ENCODE peak calls at places on chromosomes 16 and 17, in seven cellular contexts. M is fibroblast of lung, J is breast epithelium, V is iPS DF 6.9, P is heart right ventricle, H is pancreas, G is psoas muscle. D is an unnamed sample. For H3K4me1, the result is how much of the 10 kb centered on the place peaks cover.

GRCh38 chr16:80144191-80144590 is 396.6 kb upstream of the DYNLRB2 start:
- DNase-seq in M (peak), J (no peak), V (no peak), P (no peak), H (no peak), G (no peak), D (no peak)

GRCh38 chr17:27294689-27295630 is 1.0 kb downstream of the WSB1 start:
- DNase-seq in M (peak), J (no peak), V (no peak), P (peak), H (no peak), G (no peak), D (no peak)

GRCh38 chr16:52497067-52497816 is 49.7 kb downstream of the TOX3 start:
- DNase-seq in M (peak), J (no peak), V (no peak), P (no peak), H (no peak), G (no peak), D (no peak)

GRCh38 chr17:19659366-19660177 is 11.0 kb downstream of the ALDH3A2 start:
- DNase-seq in M (no peak), J (no peak), V (no peak), P (no peak), H (no peak), G (no peak), D (no peak)

GRCh38 chr17:78144146-78144719 is 2.0 kb upstream of the C17orf99 start:
- DNase-seq in M (peak), J (no peak), V (no peak), P (peak), H (peak), G (peak), D (no peak)

GRCh38 chr16:81664153-81664552 is 114.9 kb upstream of the PLCG2 start:
- DNase-seq in M (no peak), J (no peak), V (no peak), P (no peak), H (no peak), G (no peak), D (no peak)

GRCh38 chr17:77142689-77143088 is 1.9 kb downstream of the SEC14L1 start:
- DNase-seq in M (no peak), J (no peak), V (no peak), P (no peak), H (no peak), G (no peak), D (no peak)

GRCh38 chr16:80437707-80438106 is 103.1 kb upstream of the DYNLRB2 start:
- DNase-seq in M (no peak), J (no peak), V (no peak), P (no peak), H (no peak), G (no peak), D (no peak)

GRCh38 chr17:41631025-41631889 is 6.9 kb upstream of the KRT17 start:
- DNase-seq in M (no peak), J (no peak), V (no peak), P (no peak), H (peak), G (no peak), D (no peak)

GRCh38 chr17:80942360-80943345 is 49.0 kb upstream of the CHMP6 start:
- DNase-seq in M (peak), J (peak), V (no peak), P (peak), H (peak), G (peak), D (peak)

GRCh38 chr16:71917900-71918299 is 22.6 kb downstream of the IST1 start:
- DNase-seq in M (peak), J (no peak), V (no peak), P (no peak), H (no peak), G (no peak), D (no peak)

GRCh38 chr16:84600343-84601229 is 17.3 kb downstream of the COTL1 start:
- DNase-seq in M (peak), J (no peak), V (no peak), P (no peak), H (no peak), G (no peak), D (no peak)

GRCh38 chr16:57305159-57305811 is 20.8 kb upstream of the PLLP start:
- DNase-seq in M (no peak), J (no peak), V (no peak), P (peak), H (no peak), G (no peak), D (no peak)

GRCh38 chr16:53944026-53944425 is 240.1 kb downstream of the FTO start:
- DNase-seq in M (no peak), J (no peak), V (no peak), P (no peak), H (no peak), G (no peak), D (no peak)

GRCh38 chr16:86418981-86419380 is 91.3 kb upstream of the FOXF1 start:
- DNase-seq in M (no peak), J (no peak), V (no peak), P (no peak), H (no peak), G (no peak), D (no peak)

GRCh38 chr16:56611281-56611833 is 3.0 kb downstream of the MT2A start:
- DNase-seq in M (peak), J (no peak), V (no peak), P (peak), H (no peak), G (peak), D (peak)

GRCh38 chr16:51048544-51048943 is 102.5 kb downstream of the SALL1 start:
- DNase-seq in M (no peak), J (no peak), V (no peak), P (no peak), H (no peak), G (no peak), D (no peak)

GRCh38 chr16:72898216-72898825 is 149.6 kb downstream of the ZFHX3 start:
- DNase-seq in M (no peak), J (no peak), V (no peak), P (no peak), H (no peak), G (no peak), D (no peak)

GRCh38 chr16:56637814-56638750 is at the start of gene MT1A:
- DNase-seq in M (peak), J (peak), V (no peak), P (peak), H (peak), G (peak), D (peak)

GRCh38 chr16:12898556-12898955 is 2.8 kb upstream of the SHISA9 start:
- DNase-seq in M (no peak), J (no peak), V (no peak), P (no peak), H (no peak), G (no peak), D (no peak)

GRCh38 chr17:40076595-40076994 is 13.8 kb downstream of the THRA start:
- DNase-seq in M (no peak), J (no peak), V (no peak), P (peak), H (no peak), G (no peak), D (no peak)
- H3K4me1 ChIP-seq in M (under half), J (half or more), V (under half), P (half or more), H (under half), G (half or more), D (half or more)

DNA sequence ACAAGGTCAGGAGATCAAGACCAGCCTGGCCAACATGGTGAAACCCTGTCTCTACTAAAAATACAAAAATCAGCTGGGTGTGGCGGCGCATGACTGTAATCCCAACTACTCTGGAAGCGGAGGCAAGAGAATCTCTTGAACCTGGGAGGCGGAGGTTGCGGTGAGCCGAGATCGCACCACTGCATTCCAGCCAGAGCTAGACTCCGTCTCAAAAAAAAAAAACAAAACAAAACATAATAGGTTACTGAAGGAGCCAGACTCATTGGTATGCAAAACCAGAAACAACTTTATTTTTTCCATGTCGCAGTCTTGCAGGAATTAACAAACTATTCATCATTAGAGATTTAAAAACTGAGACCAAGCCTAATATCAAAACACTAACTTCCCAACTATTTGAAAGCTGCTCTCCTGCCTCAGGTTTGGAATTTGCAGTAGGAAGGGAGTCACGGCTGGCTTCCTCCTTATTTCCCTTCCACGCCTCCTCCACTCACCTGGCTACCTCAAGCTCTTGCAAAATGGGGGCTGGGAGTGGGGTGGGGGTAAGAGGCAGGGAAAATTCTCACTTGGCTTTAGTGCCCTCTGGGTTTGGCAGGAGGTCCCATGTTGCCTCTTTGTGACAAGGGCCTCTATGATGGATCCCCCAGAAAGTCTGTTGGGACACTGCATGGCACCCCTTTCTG is 34.0 kb upstream of the MYH10 start:
- DNase-seq in M (no peak), J (no peak), V (no peak), P (no peak), H (no peak), G (no peak), D (no peak)
- H3K27ac ChIP-seq in M (no peak), J (no peak), V (no peak), P (no peak), H (no peak), G (no peak), D (peak)

GRCh38 chr17:63365366-63366237 is 80.5 kb downstream of the CYB561 start:
- DNase-seq in M (no peak), J (no peak), V (no peak), P (no peak), H (no peak), G (no peak), D (no peak)
- H3K4me1 ChIP-seq in M (under half), J (under half), V (under half), P (under half), H (under half), G (under half), D (under half)

GRCh38 chr17:35786941-35787432 is 8.5 kb downstream of the MMP28 start:
- DNase-seq in M (peak), J (no peak), V (no peak), P (no peak), H (no peak), G (no peak), D (no peak)

GRCh38 chr17:35789044-35789443 is 6.4 kb downstream of the MMP28 start:
- DNase-seq in M (no peak), J (no peak), V (no peak), P (no peak), H (no peak), G (no peak), D (no peak)

GRCh38 chr17:35790826-35791225 is 4.6 kb downstream of the MMP28 start:
- DNase-seq in M (no peak), J (no peak), V (no peak), P (no peak), H (no peak), G (no peak), D (no peak)

GRCh38 chr17:35791681-35792350 is 3.6 kb downstream of the MMP28 start:
- DNase-seq in M (no peak), J (no peak), V (no peak), P (no peak), H (no peak), G (no peak), D (no peak)

DNA sequence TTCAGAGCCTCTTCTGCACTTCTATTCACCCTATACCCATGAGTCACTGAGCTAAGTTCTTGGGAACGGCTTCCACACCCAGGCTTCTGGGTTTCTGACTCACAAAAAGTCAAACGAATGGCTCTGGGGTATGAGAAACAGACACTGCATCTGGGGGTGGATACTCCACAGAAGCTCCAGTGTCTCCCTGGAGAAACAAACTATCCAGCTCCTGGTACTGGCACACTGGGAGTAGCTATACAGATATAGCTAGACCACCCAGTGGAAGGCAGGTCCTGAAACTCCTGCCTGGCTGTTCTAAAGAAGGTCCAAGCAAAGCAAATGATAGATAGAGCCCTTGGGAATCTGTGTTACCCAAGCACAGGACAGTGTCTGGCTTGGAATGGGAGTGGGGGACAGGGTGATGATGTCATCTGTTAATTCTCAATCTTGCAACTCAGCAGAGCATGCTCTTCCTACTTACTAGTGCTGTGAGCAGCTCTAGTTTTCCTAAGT is 6.9 kb downstream of the MMP28 start:
- DNase-seq in M (peak), J (no peak), V (no peak), P (no peak), H (no peak), G (no peak), D (no peak)
- H3K27ac ChIP-seq in M (peak), J (peak), V (no peak), P (no peak), H (no peak), G (no peak), D (peak)

DNA sequence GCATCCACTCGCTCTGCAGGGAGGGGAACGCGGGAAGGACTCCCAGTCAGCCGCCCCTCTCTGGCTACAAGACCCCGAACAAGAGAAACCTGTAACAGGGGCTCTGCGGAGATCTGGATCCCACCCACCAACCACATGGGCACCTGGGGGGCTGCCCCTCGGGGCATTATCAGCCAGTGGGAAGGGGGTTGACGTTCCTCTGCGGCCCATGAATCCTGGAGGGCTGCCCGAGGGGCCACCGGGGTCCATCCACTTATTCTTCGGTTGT is 1.8 kb upstream of the PCGF2 start:
- DNase-seq in M (no peak), J (no peak), V (no peak), P (no peak), H (no peak), G (no peak), D (no peak)
- H3K4me1 ChIP-seq in M (under half), J (under half), V (under half), P (half or more), H (under half), G (under half), D (under half)

GRCh38 chr16:23947838-23948237 is 112.1 kb downstream of the PRKCB start:
- DNase-seq in M (no peak), J (no peak), V (no peak), P (no peak), H (no peak), G (no peak), D (no peak)
- H3K27ac ChIP-seq in M (no peak), J (no peak), V (no peak), P (no peak), H (no peak), G (no peak), D (no peak)